ENCODE peak calls at places on chromosomes 5 and 9, in five cellular contexts. R is cardiac muscle cell, Y is Peyer's patch, U is BE2C, T is astrocyte. S is an unnamed sample. For H3K27me3 and H3K9me3, the result is how much of the 10 kb centered on the place peaks cover.

GRCh38 chr9:71213633-71214032 is 92.2 kb upstream of the TRPM3 start:
- DNase-seq in R (no peak), U (no peak), Y (no peak), T (no peak), S (no peak)

GRCh38 chr5:128199104-128199503 is 115.5 kb downstream of the SLC12A2 start:
- DNase-seq in T (peak), U (no peak), R (peak), Y (no peak), S (peak)

GRCh38 chr5:65305913-65306312 is 175.8 kb downstream of the ADAMTS6 start:
- DNase-seq in U (no peak), T (peak), Y (no peak), R (no peak), S (no peak)

GRCh38 chr9:92636627-92637026 is 33.3 kb downstream of the IPPK start:
- DNase-seq in Y (no peak), T (no peak), U (no peak), R (no peak), S (no peak)

GRCh38 chr5:80198399-80198798 is 57.4 kb downstream of the SERINC5 start:
- DNase-seq in U (no peak), T (no peak), Y (no peak), R (peak), S (no peak)

GRCh38 chr9:126495411-126496180 is 118.1 kb upstream of the LMX1B start:
- DNase-seq in R (no peak), Y (no peak), U (no peak), T (no peak), S (no peak)

GRCh38 chr5:6568909-6569308 is 63.9 kb downstream of the NSUN2 start:
- DNase-seq in Y (no peak), T (no peak), R (no peak), U (no peak), S (no peak)

GRCh38 chr5:88438006-88438405 is 169.4 kb upstream of the TMEM161B start:
- DNase-seq in R (no peak), Y (no peak), U (no peak), T (peak), S (peak)

GRCh38 chr9:107739601-107740082 is 250.1 kb upstream of the KLF4 start:
- DNase-seq in U (peak), T (peak), R (peak), Y (no peak), S (peak)

GRCh38 chr5:179273074-179273435 is 72.2 kb downstream of the ADAMTS2 start:
- DNase-seq in U (no peak), T (no peak), R (no peak), Y (peak), S (no peak)

GRCh38 chr5:178230879-178231735 is 1.5 kb downstream of the PHYKPL start:
- DNase-seq in Y (peak), T (peak), U (no peak), R (peak), S (peak)

GRCh38 chr9:91160599-91161464 is 200.9 kb downstream of the AUH start:
- DNase-seq in T (no peak), U (no peak), R (no peak), Y (no peak), S (no peak)

GRCh38 chr5:150846651-150847333 is 471 bp downstream of the IRGM start:
- DNase-seq in Y (no peak), T (peak), U (peak), R (peak), S (peak)

GRCh38 chr9:37596504-37596903 is 4.1 kb upstream of the TOMM5 start:
- DNase-seq in Y (no peak), R (no peak), T (no peak), U (no peak), S (no peak)

GRCh38 chr5:142924135-142924883 is 154.1 kb downstream of the ARHGAP26 start:
- DNase-seq in Y (no peak), R (peak), U (no peak), T (peak), S (no peak)

GRCh38 chr9:89986190-89986589 is 381.4 kb downstream of the GADD45G start:
- DNase-seq in U (no peak), Y (no peak), R (no peak), T (no peak), S (no peak)

GRCh38 chr9:117547321-117547720 is 132.5 kb upstream of the ASTN2 start:
- DNase-seq in T (no peak), R (no peak), U (no peak), Y (no peak), S (no peak)

GRCh38 chr9:94554439-94555331 is at the start of gene PCAT7:
- DNase-seq in Y (peak), T (peak), R (peak), U (peak), S (peak)

GRCh38 chr9:90309809-90310522 is 332.7 kb downstream of the DIRAS2 start:
- DNase-seq in T (no peak), Y (no peak), R (no peak), U (no peak), S (no peak)

GRCh38 chr9:135014341-135015010 is 73.0 kb upstream of the OLFM1 start:
- DNase-seq in Y (peak), U (no peak), T (no peak), R (no peak), S (no peak)

GRCh38 chr9:127970401-127971313 is 10.1 kb downstream of the EEIG1 start:
- DNase-seq in T (no peak), Y (peak), U (peak), R (no peak), S (no peak)

GRCh38 chr9:3848445-3849114 is 322.8 kb upstream of the RFX3 start:
- DNase-seq in U (peak), T (no peak), R (peak), Y (no peak), S (no peak)

GRCh38 chr5:132001647-132002561 is 9.6 kb downstream of the ACSL6 start:
- DNase-seq in U (no peak), T (peak), Y (peak), R (peak), S (no peak)

GRCh38 chr5:120329095-120329494 is 135.0 kb upstream of the PRR16 start:
- DNase-seq in U (no peak), Y (no peak), R (no peak), T (no peak), S (no peak)

GRCh38 chr9:87492642-87493041 is 5.0 kb upstream of the DAPK1 start:
- DNase-seq in R (no peak), Y (no peak), U (no peak), T (no peak), S (no peak)

GRCh38 chr9:16293610-16294009 is 576.9 kb downstream of the BNC2 start:
- DNase-seq in Y (no peak), R (no peak), T (no peak), U (no peak), S (no peak)

GRCh38 chr9:19120846-19121245 is 6.4 kb downstream of the PLIN2 start:
- DNase-seq in Y (no peak), U (no peak), T (no peak), R (peak), S (no peak)

GRCh38 chr9:81499571-81499970 is 189.8 kb downstream of the TLE1 start:
- DNase-seq in R (no peak), Y (no peak), T (no peak), U (no peak), S (no peak)

GRCh38 chr9:108650826-108651225 is 205.0 kb downstream of the ACTL7B start:
- DNase-seq in R (no peak), Y (no peak), U (no peak), T (no peak), S (no peak)

GRCh38 chr9:88932766-88933165 is 58.5 kb upstream of the S1PR3 start:
- DNase-seq in T (no peak), U (peak), R (no peak), Y (no peak), S (no peak)

GRCh38 chr5:41869739-41870620 is at the start of gene OXCT1:
- DNase-seq in T (peak), R (peak), U (peak), Y (peak), S (peak)

GRCh38 chr9:136539427-136540412 is 6.1 kb downstream of the NOTCH1 start:
- DNase-seq in T (peak), U (no peak), R (peak), Y (peak), S (no peak)

GRCh38 chr9:98720402-98720801 is 11.7 kb upstream of the GABBR2 start:
- DNase-seq in U (no peak), R (no peak), T (no peak), Y (no peak), S (no peak)

GRCh38 chr9:98712987-98713386 is 4.3 kb upstream of the GABBR2 start:
- DNase-seq in T (no peak), U (no peak), R (no peak), Y (no peak), S (no peak)

GRCh38 chr9:98719055-98719454 is 10.3 kb upstream of the GABBR2 start:
- DNase-seq in U (no peak), R (no peak), Y (no peak), T (no peak), S (no peak)

GRCh38 chr9:98709968-98710965 is 1.5 kb upstream of the GABBR2 start:
- DNase-seq in R (peak), T (peak), Y (no peak), U (no peak), S (peak)

DNA sequence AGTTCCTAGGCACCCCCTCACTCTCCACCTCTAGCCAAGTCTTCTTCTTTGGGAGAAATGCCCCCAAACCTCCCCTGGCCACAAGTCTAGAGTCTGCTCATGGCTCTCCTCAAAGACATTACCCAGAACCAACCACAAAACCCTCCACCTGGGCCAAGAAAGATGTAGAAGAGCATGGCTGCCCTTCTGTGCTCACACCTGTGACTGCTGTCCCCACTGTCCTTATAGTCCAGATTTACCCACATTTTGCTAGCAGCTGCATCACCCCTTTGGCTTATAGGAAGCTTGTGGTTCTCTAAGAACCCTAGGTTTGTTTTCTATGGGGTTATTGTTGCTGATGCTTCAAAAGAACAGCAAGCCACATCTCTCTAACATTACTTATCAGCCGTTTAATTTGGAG is 6.1 kb upstream of the GABBR2 start:
- DNase-seq in R (no peak), Y (no peak), T (no peak), U (no peak), S (no peak)
- H3K27me3 ChIP-seq in R (half or more), Y (under half), T (under half), U (under half), S (under half)

DNA sequence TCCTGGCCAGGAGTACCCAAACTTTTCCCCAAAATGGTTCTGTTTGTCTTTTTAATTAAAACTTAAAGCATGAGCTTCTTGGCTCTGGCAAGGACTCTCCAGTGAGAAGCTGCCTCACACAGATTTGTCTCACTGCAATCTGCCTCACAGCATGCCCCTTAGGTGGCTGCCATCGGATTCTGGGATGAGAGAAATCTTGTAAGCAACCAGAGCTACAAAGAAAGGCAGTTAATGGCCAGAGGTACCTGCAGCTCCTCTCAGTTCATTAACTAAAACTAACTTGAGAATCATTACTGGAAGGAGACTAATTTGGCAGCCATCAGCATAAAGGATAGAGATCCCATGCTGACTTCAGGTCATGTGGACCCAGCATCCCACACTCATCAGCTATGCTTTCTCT is 220.6 kb upstream of the DMAC1 start:
- DNase-seq in Y (no peak), R (no peak), U (no peak), T (no peak), S (no peak)
- H3K9me3 ChIP-seq in Y (under half), R (under half), U (under half), T (under half), S (under half)

GRCh38 chr5:157188270-157188669 is 7.6 kb downstream of the ITK start:
- DNase-seq in T (no peak), R (no peak), Y (no peak), U (no peak), S (no peak)
- H3K4me3 ChIP-seq in T (no peak), R (no peak), Y (no peak), U (no peak), S (no peak)

DNA sequence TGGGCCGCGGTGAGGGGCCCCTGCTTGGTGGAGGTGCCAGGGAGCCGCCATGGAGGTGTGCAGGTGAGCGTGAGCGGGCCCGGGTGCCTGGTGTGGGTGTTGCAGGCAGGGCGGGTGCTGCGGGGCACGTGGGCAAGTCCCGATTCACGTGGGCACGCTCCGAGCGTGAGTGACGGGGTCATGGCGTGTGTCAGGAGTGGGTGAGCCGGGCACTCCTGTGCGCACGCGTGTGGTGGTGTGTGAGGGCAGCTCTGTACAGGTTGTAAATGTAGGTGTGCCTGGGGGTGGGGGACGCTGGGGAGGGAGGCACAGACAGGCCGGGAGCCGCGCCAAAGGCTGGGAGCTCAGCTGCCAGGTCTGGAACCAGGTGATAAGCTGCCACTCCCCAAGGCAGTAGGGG is 9.4 kb downstream of the NCS1 start:
- DNase-seq in R (no peak), Y (peak), U (no peak), T (no peak), S (no peak)
- H3K27me3 ChIP-seq in R (under half), Y (under half), U (under half), T (under half), S (under half)

GRCh38 chr5:13215806-13216205 is 728.7 kb downstream of the DNAH5 start:
- DNase-seq in R (no peak), Y (no peak), T (no peak), U (no peak), S (no peak)

GRCh38 chr5:13215370-13215769 is 729.1 kb downstream of the DNAH5 start:
- DNase-seq in R (no peak), Y (no peak), U (no peak), T (no peak), S (no peak)

GRCh38 chr5:13214182-13214581 is 730.3 kb downstream of the DNAH5 start:
- DNase-seq in U (no peak), T (no peak), Y (no peak), R (no peak), S (no peak)

GRCh38 chr5:13218518-13218917 is 726.0 kb downstream of the DNAH5 start:
- DNase-seq in U (no peak), Y (no peak), T (no peak), R (no peak), S (peak)

DNA sequence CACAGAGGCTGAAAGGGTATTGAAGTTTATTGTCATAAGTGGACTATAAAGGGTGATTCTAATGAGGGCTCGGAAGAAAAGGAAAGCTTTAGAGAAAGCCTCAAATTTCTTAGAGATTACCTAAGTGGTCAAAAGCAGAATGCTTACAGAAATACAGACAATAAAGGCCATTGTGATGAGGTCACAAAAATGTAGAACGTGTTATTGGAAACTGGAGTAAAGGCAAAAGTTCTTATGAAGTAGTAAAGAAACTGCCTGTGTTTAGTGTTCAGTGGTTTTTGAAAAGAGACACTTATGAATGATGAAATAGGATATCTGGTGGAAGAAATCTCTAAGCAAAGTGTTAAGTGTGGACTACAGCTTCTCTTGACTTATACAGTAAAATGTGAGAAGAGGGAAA is 726.9 kb downstream of the DNAH5 start:
- DNase-seq in R (no peak), Y (no peak), T (peak), U (no peak), S (no peak)
- H3K9me3 ChIP-seq in R (under half), Y (under half), T (under half), U (under half), S (under half)

GRCh38 chr5:134430001-134430569 is 18.4 kb upstream of the CDKN2AIPNL start:
- DNase-seq in T (no peak), Y (no peak), U (no peak), R (no peak), S (no peak)
- H3K4me3 ChIP-seq in T (no peak), Y (no peak), U (no peak), R (no peak), S (no peak)

DNA sequence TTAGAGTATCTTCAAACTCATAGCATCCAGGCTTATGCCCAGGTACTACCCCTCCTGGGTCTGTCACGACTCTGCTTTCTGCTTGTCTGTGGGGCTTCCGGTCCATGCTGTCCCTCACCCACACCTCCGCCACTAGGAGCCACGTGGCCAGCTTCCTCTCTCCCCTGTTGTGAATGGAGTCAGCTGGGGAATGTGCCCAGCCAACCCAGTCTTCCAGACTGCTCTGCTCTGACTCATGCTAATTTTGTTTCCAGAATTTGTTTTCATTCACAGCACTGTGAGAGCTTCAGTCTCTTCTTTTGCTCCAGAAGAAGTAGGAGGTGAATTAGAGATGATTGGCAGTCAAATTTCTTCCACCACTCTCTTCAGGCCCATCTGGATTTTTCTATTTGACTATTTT is 424.2 kb upstream of the KIF2A start:
- DNase-seq in T (peak), R (no peak), U (no peak), Y (no peak), S (peak)
- H3K27me3 ChIP-seq in T (under half), R (under half), U (under half), Y (under half), S (under half)